ENCODE peak calls at places on chromosome 20, in eight cellular contexts. One of them, this sample, is unnamed.

GRCh38 chr20:62675156-62675871 is 33.0 kb downstream of the SLCO4A1 start:
- DNase-seq in stimulated activated naive B cell treated with anti-CD40 and anti-IgM and Interleukin-4, amounts not matched to agents 10 μg/mL and 1 μg/mL and 100 μg/mL, for 72 hours: no peak
- DNase-seq in activated T-helper 1 cell treated with Interleukin-2 at 50 U/mL for 16 hours: no peak
- DNase-seq in hypothalamus: no peak
- DNase-seq in AG10803: peak
- DNase-seq in PC-9: no peak
- DNase-seq in ELF-1: no peak
- DNase-seq in AG04449: no peak
- DNase-seq in this sample: no peak

GRCh38 chr20:58048096-58048702 is 180.3 kb downstream of the ANKRD60 start:
- DNase-seq in stimulated activated naive B cell treated with anti-CD40 and anti-IgM and Interleukin-4, amounts not matched to agents 10 μg/mL and 1 μg/mL and 100 μg/mL, for 72 hours: no peak
- DNase-seq in activated T-helper 1 cell treated with Interleukin-2 at 50 U/mL for 16 hours: no peak
- DNase-seq in hypothalamus: no peak
- DNase-seq in AG10803: peak
- DNase-seq in PC-9: peak
- DNase-seq in ELF-1: peak
- DNase-seq in AG04449: no peak
- DNase-seq in this sample: no peak

GRCh38 chr20:54680872-54681297 is 205.5 kb downstream of the DOK5 start:
- DNase-seq in stimulated activated naive B cell treated with anti-CD40 and anti-IgM and Interleukin-4, amounts not matched to agents 10 μg/mL and 1 μg/mL and 100 μg/mL, for 72 hours: peak
- DNase-seq in activated T-helper 1 cell treated with Interleukin-2 at 50 U/mL for 16 hours: no peak
- DNase-seq in hypothalamus: no peak
- DNase-seq in AG10803: peak
- DNase-seq in PC-9: peak
- DNase-seq in ELF-1: peak
- DNase-seq in AG04449: no peak
- DNase-seq in this sample: no peak

GRCh38 chr20:25295386-25296093 is 47.7 kb downstream of the PYGB start:
- DNase-seq in stimulated activated naive B cell treated with anti-CD40 and anti-IgM and Interleukin-4, amounts not matched to agents 10 μg/mL and 1 μg/mL and 100 μg/mL, for 72 hours: no peak
- DNase-seq in activated T-helper 1 cell treated with Interleukin-2 at 50 U/mL for 16 hours: no peak
- DNase-seq in hypothalamus: peak
- DNase-seq in AG10803: peak
- DNase-seq in PC-9: no peak
- DNase-seq in ELF-1: peak
- DNase-seq in AG04449: no peak
- DNase-seq in this sample: no peak

GRCh38 chr20:38692436-38693411 is 31.6 kb upstream of the SLC32A1 start:
- DNase-seq in stimulated activated naive B cell treated with anti-CD40 and anti-IgM and Interleukin-4, amounts not matched to agents 10 μg/mL and 1 μg/mL and 100 μg/mL, for 72 hours: no peak
- DNase-seq in activated T-helper 1 cell treated with Interleukin-2 at 50 U/mL for 16 hours: no peak
- DNase-seq in hypothalamus: peak
- DNase-seq in AG10803: peak
- DNase-seq in PC-9: peak
- DNase-seq in ELF-1: peak
- DNase-seq in AG04449: no peak
- DNase-seq in this sample: peak

GRCh38 chr20:53081916-53082863 is 110.0 kb downstream of the TSHZ2 start:
- DNase-seq in stimulated activated naive B cell treated with anti-CD40 and anti-IgM and Interleukin-4, amounts not matched to agents 10 μg/mL and 1 μg/mL and 100 μg/mL, for 72 hours: no peak
- DNase-seq in activated T-helper 1 cell treated with Interleukin-2 at 50 U/mL for 16 hours: no peak
- DNase-seq in hypothalamus: no peak
- DNase-seq in AG10803: no peak
- DNase-seq in PC-9: no peak
- DNase-seq in ELF-1: no peak
- DNase-seq in AG04449: no peak
- DNase-seq in this sample: no peak

GRCh38 chr20:32183947-32184635 is 23.5 kb downstream of the PLAGL2 start:
- DNase-seq in stimulated activated naive B cell treated with anti-CD40 and anti-IgM and Interleukin-4, amounts not matched to agents 10 μg/mL and 1 μg/mL and 100 μg/mL, for 72 hours: no peak
- DNase-seq in activated T-helper 1 cell treated with Interleukin-2 at 50 U/mL for 16 hours: no peak
- DNase-seq in hypothalamus: no peak
- DNase-seq in AG10803: no peak
- DNase-seq in PC-9: no peak
- DNase-seq in ELF-1: no peak
- DNase-seq in AG04449: no peak
- DNase-seq in this sample: no peak

GRCh38 chr20:20060234-20060998 is 8.1 kb downstream of the CFAP61 start:
- DNase-seq in stimulated activated naive B cell treated with anti-CD40 and anti-IgM and Interleukin-4, amounts not matched to agents 10 μg/mL and 1 μg/mL and 100 μg/mL, for 72 hours: no peak
- DNase-seq in activated T-helper 1 cell treated with Interleukin-2 at 50 U/mL for 16 hours: no peak
- DNase-seq in hypothalamus: no peak
- DNase-seq in AG10803: no peak
- DNase-seq in PC-9: no peak
- DNase-seq in ELF-1: no peak
- DNase-seq in AG04449: no peak
- DNase-seq in this sample: no peak

GRCh38 chr20:63502671-63503172 is 3.8 kb upstream of the EEF1A2 start:
- DNase-seq in stimulated activated naive B cell treated with anti-CD40 and anti-IgM and Interleukin-4, amounts not matched to agents 10 μg/mL and 1 μg/mL and 100 μg/mL, for 72 hours: no peak
- DNase-seq in activated T-helper 1 cell treated with Interleukin-2 at 50 U/mL for 16 hours: no peak
- DNase-seq in hypothalamus: no peak
- DNase-seq in AG10803: no peak
- DNase-seq in PC-9: no peak
- DNase-seq in ELF-1: peak
- DNase-seq in AG04449: no peak
- DNase-seq in this sample: no peak

GRCh38 chr20:50595988-50596693 is 86.0 kb downstream of the PTPN1 start:
- DNase-seq in stimulated activated naive B cell treated with anti-CD40 and anti-IgM and Interleukin-4, amounts not matched to agents 10 μg/mL and 1 μg/mL and 100 μg/mL, for 72 hours: no peak
- DNase-seq in activated T-helper 1 cell treated with Interleukin-2 at 50 U/mL for 16 hours: no peak
- DNase-seq in hypothalamus: no peak
- DNase-seq in AG10803: no peak
- DNase-seq in PC-9: peak
- DNase-seq in ELF-1: peak
- DNase-seq in AG04449: no peak
- DNase-seq in this sample: no peak

GRCh38 chr20:6705106-6705766 is 62.2 kb upstream of the BMP2 start:
- DNase-seq in stimulated activated naive B cell treated with anti-CD40 and anti-IgM and Interleukin-4, amounts not matched to agents 10 μg/mL and 1 μg/mL and 100 μg/mL, for 72 hours: no peak
- DNase-seq in activated T-helper 1 cell treated with Interleukin-2 at 50 U/mL for 16 hours: no peak
- DNase-seq in hypothalamus: no peak
- DNase-seq in AG10803: no peak
- DNase-seq in PC-9: no peak
- DNase-seq in ELF-1: peak
- DNase-seq in AG04449: no peak
- DNase-seq in this sample: no peak

GRCh38 chr20:7123457-7123856 is 356.0 kb downstream of the BMP2 start:
- DNase-seq in stimulated activated naive B cell treated with anti-CD40 and anti-IgM and Interleukin-4, amounts not matched to agents 10 μg/mL and 1 μg/mL and 100 μg/mL, for 72 hours: no peak
- DNase-seq in activated T-helper 1 cell treated with Interleukin-2 at 50 U/mL for 16 hours: no peak
- DNase-seq in hypothalamus: no peak
- DNase-seq in AG10803: no peak
- DNase-seq in PC-9: no peak
- DNase-seq in ELF-1: no peak
- DNase-seq in AG04449: no peak
- DNase-seq in this sample: no peak

GRCh38 chr20:32792316-32792715 is 27.4 kb upstream of the MAPRE1 start:
- DNase-seq in stimulated activated naive B cell treated with anti-CD40 and anti-IgM and Interleukin-4, amounts not matched to agents 10 μg/mL and 1 μg/mL and 100 μg/mL, for 72 hours: peak
- DNase-seq in activated T-helper 1 cell treated with Interleukin-2 at 50 U/mL for 16 hours: no peak
- DNase-seq in hypothalamus: no peak
- DNase-seq in AG10803: peak
- DNase-seq in PC-9: no peak
- DNase-seq in ELF-1: no peak
- DNase-seq in AG04449: peak
- DNase-seq in this sample: peak

GRCh38 chr20:19964289-19965263 is 52.6 kb upstream of the NAA20 start:
- DNase-seq in stimulated activated naive B cell treated with anti-CD40 and anti-IgM and Interleukin-4, amounts not matched to agents 10 μg/mL and 1 μg/mL and 100 μg/mL, for 72 hours: no peak
- DNase-seq in activated T-helper 1 cell treated with Interleukin-2 at 50 U/mL for 16 hours: no peak
- DNase-seq in hypothalamus: no peak
- DNase-seq in AG10803: peak
- DNase-seq in PC-9: peak
- DNase-seq in ELF-1: peak
- DNase-seq in AG04449: peak
- DNase-seq in this sample: no peak

GRCh38 chr20:62637110-62637509 is 5.2 kb upstream of the SLCO4A1 start:
- DNase-seq in stimulated activated naive B cell treated with anti-CD40 and anti-IgM and Interleukin-4, amounts not matched to agents 10 μg/mL and 1 μg/mL and 100 μg/mL, for 72 hours: no peak
- DNase-seq in activated T-helper 1 cell treated with Interleukin-2 at 50 U/mL for 16 hours: no peak
- DNase-seq in hypothalamus: no peak
- DNase-seq in AG10803: no peak
- DNase-seq in PC-9: no peak
- DNase-seq in ELF-1: no peak
- DNase-seq in AG04449: no peak
- DNase-seq in this sample: no peak

GRCh38 chr20:11044561-11044960 is 370.8 kb upstream of the JAG1 start:
- DNase-seq in stimulated activated naive B cell treated with anti-CD40 and anti-IgM and Interleukin-4, amounts not matched to agents 10 μg/mL and 1 μg/mL and 100 μg/mL, for 72 hours: no peak
- DNase-seq in activated T-helper 1 cell treated with Interleukin-2 at 50 U/mL for 16 hours: no peak
- DNase-seq in hypothalamus: no peak
- DNase-seq in AG10803: no peak
- DNase-seq in PC-9: no peak
- DNase-seq in ELF-1: no peak
- DNase-seq in AG04449: no peak
- DNase-seq in this sample: no peak

GRCh38 chr20:47343007-47343472 is 13.5 kb downstream of the ZMYND8 start:
- DNase-seq in stimulated activated naive B cell treated with anti-CD40 and anti-IgM and Interleukin-4, amounts not matched to agents 10 μg/mL and 1 μg/mL and 100 μg/mL, for 72 hours: no peak
- DNase-seq in activated T-helper 1 cell treated with Interleukin-2 at 50 U/mL for 16 hours: no peak
- DNase-seq in hypothalamus: no peak
- DNase-seq in AG10803: no peak
- DNase-seq in PC-9: no peak
- DNase-seq in ELF-1: no peak
- DNase-seq in AG04449: no peak
- DNase-seq in this sample: no peak

GRCh38 chr20:46551508-46552280 is 1.2 kb upstream of the OCSTAMP start:
- DNase-seq in stimulated activated naive B cell treated with anti-CD40 and anti-IgM and Interleukin-4, amounts not matched to agents 10 μg/mL and 1 μg/mL and 100 μg/mL, for 72 hours: no peak
- DNase-seq in activated T-helper 1 cell treated with Interleukin-2 at 50 U/mL for 16 hours: no peak
- DNase-seq in hypothalamus: no peak
- DNase-seq in AG10803: no peak
- DNase-seq in PC-9: no peak
- DNase-seq in ELF-1: peak
- DNase-seq in AG04449: no peak
- DNase-seq in this sample: no peak

GRCh38 chr20:48623906-48624265 is 203.9 kb downstream of the PREX1 start:
- DNase-seq in stimulated activated naive B cell treated with anti-CD40 and anti-IgM and Interleukin-4, amounts not matched to agents 10 μg/mL and 1 μg/mL and 100 μg/mL, for 72 hours: no peak
- DNase-seq in activated T-helper 1 cell treated with Interleukin-2 at 50 U/mL for 16 hours: no peak
- DNase-seq in hypothalamus: no peak
- DNase-seq in AG10803: no peak
- DNase-seq in PC-9: no peak
- DNase-seq in ELF-1: no peak
- DNase-seq in AG04449: no peak
- DNase-seq in this sample: no peak

GRCh38 chr20:8527998-8528397 is 395.9 kb downstream of the PLCB1 start:
- DNase-seq in stimulated activated naive B cell treated with anti-CD40 and anti-IgM and Interleukin-4, amounts not matched to agents 10 μg/mL and 1 μg/mL and 100 μg/mL, for 72 hours: no peak
- DNase-seq in activated T-helper 1 cell treated with Interleukin-2 at 50 U/mL for 16 hours: no peak
- DNase-seq in hypothalamus: no peak
- DNase-seq in AG10803: peak
- DNase-seq in PC-9: no peak
- DNase-seq in ELF-1: no peak
- DNase-seq in AG04449: peak
- DNase-seq in this sample: no peak

GRCh38 chr20:22414354-22414753 is 170.0 kb downstream of the FOXA2 start:
- DNase-seq in stimulated activated naive B cell treated with anti-CD40 and anti-IgM and Interleukin-4, amounts not matched to agents 10 μg/mL and 1 μg/mL and 100 μg/mL, for 72 hours: no peak
- DNase-seq in activated T-helper 1 cell treated with Interleukin-2 at 50 U/mL for 16 hours: no peak
- DNase-seq in hypothalamus: no peak
- DNase-seq in AG10803: peak
- DNase-seq in PC-9: no peak
- DNase-seq in ELF-1: no peak
- DNase-seq in AG04449: no peak
- DNase-seq in this sample: no peak

GRCh38 chr20:43752561-43753301 is 25.9 kb upstream of the GTSF1L start:
- DNase-seq in stimulated activated naive B cell treated with anti-CD40 and anti-IgM and Interleukin-4, amounts not matched to agents 10 μg/mL and 1 μg/mL and 100 μg/mL, for 72 hours: peak
- DNase-seq in activated T-helper 1 cell treated with Interleukin-2 at 50 U/mL for 16 hours: no peak
- DNase-seq in hypothalamus: peak
- DNase-seq in AG10803: peak
- DNase-seq in PC-9: peak
- DNase-seq in ELF-1: no peak
- DNase-seq in AG04449: peak
- DNase-seq in this sample: no peak

GRCh38 chr20:56981301-56981700 is 285.1 kb downstream of the BMP7 start:
- DNase-seq in stimulated activated naive B cell treated with anti-CD40 and anti-IgM and Interleukin-4, amounts not matched to agents 10 μg/mL and 1 μg/mL and 100 μg/mL, for 72 hours: no peak
- DNase-seq in activated T-helper 1 cell treated with Interleukin-2 at 50 U/mL for 16 hours: no peak
- DNase-seq in hypothalamus: no peak
- DNase-seq in AG10803: no peak
- DNase-seq in PC-9: no peak
- DNase-seq in ELF-1: no peak
- DNase-seq in AG04449: no peak
- DNase-seq in this sample: no peak

GRCh38 chr20:8589956-8590355 is 457.9 kb downstream of the PLCB1 start:
- DNase-seq in stimulated activated naive B cell treated with anti-CD40 and anti-IgM and Interleukin-4, amounts not matched to agents 10 μg/mL and 1 μg/mL and 100 μg/mL, for 72 hours: no peak
- DNase-seq in activated T-helper 1 cell treated with Interleukin-2 at 50 U/mL for 16 hours: no peak
- DNase-seq in hypothalamus: no peak
- DNase-seq in AG10803: no peak
- DNase-seq in PC-9: no peak
- DNase-seq in ELF-1: no peak
- DNase-seq in AG04449: no peak
- DNase-seq in this sample: no peak

GRCh38 chr20:1376007-1376406 is 16.8 kb downstream of the FKBP1A start:
- DNase-seq in stimulated activated naive B cell treated with anti-CD40 and anti-IgM and Interleukin-4, amounts not matched to agents 10 μg/mL and 1 μg/mL and 100 μg/mL, for 72 hours: no peak
- DNase-seq in activated T-helper 1 cell treated with Interleukin-2 at 50 U/mL for 16 hours: no peak
- DNase-seq in hypothalamus: no peak
- DNase-seq in AG10803: no peak
- DNase-seq in PC-9: no peak
- DNase-seq in ELF-1: no peak
- DNase-seq in AG04449: no peak
- DNase-seq in this sample: no peak

GRCh38 chr20:24790746-24791283 is 158.3 kb upstream of the CST7 start:
- DNase-seq in stimulated activated naive B cell treated with anti-CD40 and anti-IgM and Interleukin-4, amounts not matched to agents 10 μg/mL and 1 μg/mL and 100 μg/mL, for 72 hours: no peak
- DNase-seq in activated T-helper 1 cell treated with Interleukin-2 at 50 U/mL for 16 hours: no peak
- DNase-seq in hypothalamus: no peak
- DNase-seq in AG10803: no peak
- DNase-seq in PC-9: no peak
- DNase-seq in ELF-1: peak
- DNase-seq in AG04449: no peak
- DNase-seq in this sample: no peak

GRCh38 chr20:37007898-37008649 is 56.6 kb upstream of the SAMHD1 start:
- DNase-seq in stimulated activated naive B cell treated with anti-CD40 and anti-IgM and Interleukin-4, amounts not matched to agents 10 μg/mL and 1 μg/mL and 100 μg/mL, for 72 hours: no peak
- DNase-seq in activated T-helper 1 cell treated with Interleukin-2 at 50 U/mL for 16 hours: no peak
- DNase-seq in hypothalamus: no peak
- DNase-seq in AG10803: peak
- DNase-seq in PC-9: no peak
- DNase-seq in ELF-1: no peak
- DNase-seq in AG04449: peak
- DNase-seq in this sample: peak

GRCh38 chr20:3483784-3484183 is 13.0 kb downstream of the ATRN start:
- DNase-seq in stimulated activated naive B cell treated with anti-CD40 and anti-IgM and Interleukin-4, amounts not matched to agents 10 μg/mL and 1 μg/mL and 100 μg/mL, for 72 hours: no peak
- DNase-seq in activated T-helper 1 cell treated with Interleukin-2 at 50 U/mL for 16 hours: no peak
- DNase-seq in hypothalamus: no peak
- DNase-seq in AG10803: peak
- DNase-seq in PC-9: no peak
- DNase-seq in ELF-1: no peak
- DNase-seq in AG04449: no peak
- DNase-seq in this sample: no peak